ENCODE peak calls at places on chromosomes 3 and 15, in six cellular contexts. One of them, this sample, is unnamed.

GRCh38 chr3:87206070-87206469 is 21.0 kb upstream of the CHMP2B start:
- DNase-seq in mesenchymal stem cell: peak; percentile 23
- DNase-seq in aorta: no peak
- DNase-seq in esophagus squamous epithelium: no peak
- DNase-seq in fibroblast of lung: peak; percentile 87
- DNase-seq in CD4-positive, CD25-positive, alpha-beta regulatory T cell: no peak
- DNase-seq in this sample: no peak

GRCh38 chr3:192409203-192409837 is 318.0 kb downstream of the FGF12 start:
- DNase-seq in fibroblast of lung: peak; percentile 62
- DNase-seq in mesenchymal stem cell: peak; percentile 31
- DNase-seq in esophagus squamous epithelium: no peak
- DNase-seq in aorta: peak; percentile 77
- DNase-seq in CD4-positive, CD25-positive, alpha-beta regulatory T cell: no peak
- DNase-seq in this sample: no peak

GRCh38 chr15:27412413-27412812 is 441.4 kb downstream of the GABRG3 start:
- DNase-seq in aorta: no peak
- DNase-seq in esophagus squamous epithelium: no peak
- DNase-seq in fibroblast of lung: no peak
- DNase-seq in mesenchymal stem cell: no peak
- DNase-seq in CD4-positive, CD25-positive, alpha-beta regulatory T cell: no peak
- DNase-seq in this sample: no peak

GRCh38 chr3:142888099-142888483 is 792 bp downstream of the PCOLCE2 start:
- DNase-seq in CD4-positive, CD25-positive, alpha-beta regulatory T cell: no peak
- DNase-seq in fibroblast of lung: no peak
- DNase-seq in aorta: no peak
- DNase-seq in esophagus squamous epithelium: no peak
- DNase-seq in mesenchymal stem cell: peak; percentile 13
- DNase-seq in this sample: no peak

GRCh38 chr3:152272771-152273242 is 4.1 kb downstream of the MBNL1 start:
- DNase-seq in CD4-positive, CD25-positive, alpha-beta regulatory T cell: peak; percentile 45
- DNase-seq in fibroblast of lung: peak; percentile 90
- DNase-seq in aorta: no peak
- DNase-seq in mesenchymal stem cell: peak; percentile 92
- DNase-seq in esophagus squamous epithelium: no peak
- DNase-seq in this sample: no peak

GRCh38 chr3:13080591-13080990 is 7.4 kb upstream of the IQSEC1 start:
- DNase-seq in CD4-positive, CD25-positive, alpha-beta regulatory T cell: no peak
- DNase-seq in mesenchymal stem cell: peak; percentile 3
- DNase-seq in esophagus squamous epithelium: no peak
- DNase-seq in aorta: peak; percentile 94
- DNase-seq in fibroblast of lung: no peak
- DNase-seq in this sample: no peak

GRCh38 chr15:59642351-59642750 is 15.0 kb downstream of the GTF2A2 start:
- DNase-seq in esophagus squamous epithelium: no peak
- DNase-seq in aorta: no peak
- DNase-seq in CD4-positive, CD25-positive, alpha-beta regulatory T cell: no peak
- DNase-seq in mesenchymal stem cell: no peak
- DNase-seq in fibroblast of lung: no peak
- DNase-seq in this sample: no peak

GRCh38 chr15:84725001-84725491 is 9.1 kb upstream of the SEC11A start:
- DNase-seq in fibroblast of lung: peak; percentile 76
- DNase-seq in CD4-positive, CD25-positive, alpha-beta regulatory T cell: peak; percentile 90
- DNase-seq in esophagus squamous epithelium: no peak
- DNase-seq in mesenchymal stem cell: no peak
- DNase-seq in aorta: no peak
- DNase-seq in this sample: no peak

GRCh38 chr3:32045091-32045964 is 61.1 kb upstream of the GPD1L start:
- DNase-seq in aorta: no peak
- DNase-seq in esophagus squamous epithelium: no peak
- DNase-seq in mesenchymal stem cell: peak; percentile 70
- DNase-seq in fibroblast of lung: peak; percentile 74
- DNase-seq in CD4-positive, CD25-positive, alpha-beta regulatory T cell: no peak
- DNase-seq in this sample: no peak

GRCh38 chr3:58630081-58630709 is 36.4 kb downstream of the FAM3D start:
- DNase-seq in aorta: no peak
- DNase-seq in esophagus squamous epithelium: no peak
- DNase-seq in mesenchymal stem cell: peak; percentile 65
- DNase-seq in CD4-positive, CD25-positive, alpha-beta regulatory T cell: peak; percentile 35
- DNase-seq in fibroblast of lung: peak; percentile 39
- DNase-seq in this sample: peak; percentile 12

GRCh38 chr3:56782900-56783299 is 18.8 kb downstream of the ARHGEF3 start:
- DNase-seq in fibroblast of lung: no peak
- DNase-seq in aorta: no peak
- DNase-seq in mesenchymal stem cell: no peak
- DNase-seq in CD4-positive, CD25-positive, alpha-beta regulatory T cell: peak; percentile 65
- DNase-seq in esophagus squamous epithelium: no peak
- DNase-seq in this sample: no peak

GRCh38 chr15:83092309-83092976 is 15.0 kb upstream of the TM6SF1 start:
- DNase-seq in aorta: no peak
- DNase-seq in mesenchymal stem cell: peak; percentile 67
- DNase-seq in fibroblast of lung: peak; percentile 59
- DNase-seq in esophagus squamous epithelium: peak; percentile 25
- DNase-seq in CD4-positive, CD25-positive, alpha-beta regulatory T cell: no peak
- DNase-seq in this sample: no peak

GRCh38 chr3:188875413-188875812 is 296.4 kb upstream of the TPRG1 start:
- DNase-seq in CD4-positive, CD25-positive, alpha-beta regulatory T cell: no peak
- DNase-seq in aorta: no peak
- DNase-seq in fibroblast of lung: no peak
- DNase-seq in esophagus squamous epithelium: no peak
- DNase-seq in mesenchymal stem cell: no peak
- DNase-seq in this sample: no peak

GRCh38 chr15:50256188-50257041 is 9.1 kb downstream of the HDC start:
- DNase-seq in mesenchymal stem cell: peak; percentile 65
- DNase-seq in fibroblast of lung: peak; percentile 81
- DNase-seq in esophagus squamous epithelium: no peak
- DNase-seq in CD4-positive, CD25-positive, alpha-beta regulatory T cell: no peak
- DNase-seq in aorta: no peak
- DNase-seq in this sample: no peak

GRCh38 chr3:197008436-197009209 is 21.0 kb downstream of the MELTF start:
- DNase-seq in mesenchymal stem cell: no peak
- DNase-seq in fibroblast of lung: no peak
- DNase-seq in CD4-positive, CD25-positive, alpha-beta regulatory T cell: no peak
- DNase-seq in esophagus squamous epithelium: no peak
- DNase-seq in aorta: peak; percentile 62
- DNase-seq in this sample: no peak

GRCh38 chr15:72312605-72313447 is 7.1 kb downstream of the CELF6 start:
- DNase-seq in mesenchymal stem cell: peak; percentile 73
- DNase-seq in esophagus squamous epithelium: no peak
- DNase-seq in fibroblast of lung: peak; percentile 58
- DNase-seq in CD4-positive, CD25-positive, alpha-beta regulatory T cell: peak; percentile 60
- DNase-seq in aorta: peak; percentile 82
- DNase-seq in this sample: peak; percentile 15

GRCh38 chr15:45450468-45450867 is 72.1 kb downstream of the SLC30A4 start:
- DNase-seq in aorta: no peak
- DNase-seq in mesenchymal stem cell: no peak
- DNase-seq in esophagus squamous epithelium: no peak
- DNase-seq in CD4-positive, CD25-positive, alpha-beta regulatory T cell: no peak
- DNase-seq in fibroblast of lung: no peak
- DNase-seq in this sample: no peak

GRCh38 chr15:67133738-67134576 is 68.6 kb downstream of the SMAD3 start:
- DNase-seq in aorta: no peak
- DNase-seq in mesenchymal stem cell: peak; percentile 91
- DNase-seq in CD4-positive, CD25-positive, alpha-beta regulatory T cell: peak; percentile 91
- DNase-seq in fibroblast of lung: peak; percentile 85
- DNase-seq in esophagus squamous epithelium: no peak
- DNase-seq in this sample: peak; percentile 67

GRCh38 chr15:82952156-82953081 is at the start of gene HOMER2:
- DNase-seq in mesenchymal stem cell: no peak
- DNase-seq in fibroblast of lung: peak; percentile 31
- DNase-seq in esophagus squamous epithelium: no peak
- DNase-seq in CD4-positive, CD25-positive, alpha-beta regulatory T cell: peak; percentile 8
- DNase-seq in aorta: peak; percentile 76
- DNase-seq in this sample: no peak

GRCh38 chr3:23153034-23153433 is 50.1 kb upstream of the UBE2E2 start:
- DNase-seq in aorta: no peak
- DNase-seq in esophagus squamous epithelium: no peak
- DNase-seq in mesenchymal stem cell: no peak
- DNase-seq in fibroblast of lung: no peak
- DNase-seq in CD4-positive, CD25-positive, alpha-beta regulatory T cell: no peak
- DNase-seq in this sample: no peak

GRCh38 chr3:146246493-146246892 is 4.4 kb downstream of the PLSCR4 start:
- DNase-seq in esophagus squamous epithelium: no peak
- DNase-seq in fibroblast of lung: no peak
- DNase-seq in mesenchymal stem cell: no peak
- DNase-seq in CD4-positive, CD25-positive, alpha-beta regulatory T cell: no peak
- DNase-seq in aorta: no peak
- DNase-seq in this sample: no peak

GRCh38 chr15:94235681-94236080 is 4.3 kb downstream of the MCTP2 start:
- DNase-seq in fibroblast of lung: no peak
- DNase-seq in CD4-positive, CD25-positive, alpha-beta regulatory T cell: no peak
- DNase-seq in esophagus squamous epithelium: no peak
- DNase-seq in aorta: no peak
- DNase-seq in mesenchymal stem cell: no peak
- DNase-seq in this sample: no peak

GRCh38 chr3:25678581-25678980 is 13.9 kb upstream of the TOP2B start:
- DNase-seq in aorta: no peak
- DNase-seq in mesenchymal stem cell: no peak
- DNase-seq in CD4-positive, CD25-positive, alpha-beta regulatory T cell: no peak
- DNase-seq in fibroblast of lung: peak; percentile 12
- DNase-seq in esophagus squamous epithelium: no peak
- DNase-seq in this sample: no peak

GRCh38 chr3:65955792-65956477 is 82.8 kb downstream of the MAGI1 start:
- DNase-seq in esophagus squamous epithelium: no peak
- DNase-seq in aorta: no peak
- DNase-seq in mesenchymal stem cell: peak; percentile 81
- DNase-seq in fibroblast of lung: peak; percentile 91
- DNase-seq in CD4-positive, CD25-positive, alpha-beta regulatory T cell: no peak
- DNase-seq in this sample: no peak

GRCh38 chr3:10950476-10951294 is 41.9 kb upstream of the SLC6A1 start:
- DNase-seq in fibroblast of lung: peak; percentile 32
- DNase-seq in CD4-positive, CD25-positive, alpha-beta regulatory T cell: peak; percentile 9
- DNase-seq in mesenchymal stem cell: peak; percentile 15
- DNase-seq in aorta: no peak
- DNase-seq in esophagus squamous epithelium: no peak
- DNase-seq in this sample: no peak

GRCh38 chr3:124395584-124396340 is 334.5 kb upstream of the UMPS start:
- DNase-seq in CD4-positive, CD25-positive, alpha-beta regulatory T cell: no peak
- DNase-seq in esophagus squamous epithelium: no peak
- DNase-seq in fibroblast of lung: no peak
- DNase-seq in aorta: no peak
- DNase-seq in mesenchymal stem cell: no peak
- DNase-seq in this sample: no peak

GRCh38 chr15:62071711-62072308 is 5.0 kb downstream of the C2CD4A start:
- DNase-seq in CD4-positive, CD25-positive, alpha-beta regulatory T cell: peak; percentile 57
- DNase-seq in fibroblast of lung: peak; percentile 21
- DNase-seq in mesenchymal stem cell: peak; percentile 50
- DNase-seq in aorta: no peak
- DNase-seq in esophagus squamous epithelium: no peak
- DNase-seq in this sample: no peak

GRCh38 chr3:14467723-14468620 is 65.6 kb downstream of the SLC6A6 start:
- DNase-seq in fibroblast of lung: peak; percentile 32
- DNase-seq in esophagus squamous epithelium: no peak
- DNase-seq in CD4-positive, CD25-positive, alpha-beta regulatory T cell: peak; percentile 28
- DNase-seq in mesenchymal stem cell: peak; percentile 48
- DNase-seq in aorta: no peak
- DNase-seq in this sample: peak; percentile 38

GRCh38 chr3:133884547-133885240 is 11.0 kb downstream of the RAB6B start:
- DNase-seq in aorta: peak; percentile 15
- DNase-seq in fibroblast of lung: no peak
- DNase-seq in esophagus squamous epithelium: no peak
- DNase-seq in CD4-positive, CD25-positive, alpha-beta regulatory T cell: no peak
- DNase-seq in mesenchymal stem cell: no peak
- DNase-seq in this sample: no peak

GRCh38 chr15:82999905-83000671 is 11.4 kb downstream of the C15orf40 start:
- DNase-seq in aorta: no peak
- DNase-seq in mesenchymal stem cell: peak; percentile 67
- DNase-seq in fibroblast of lung: peak; percentile 60
- DNase-seq in esophagus squamous epithelium: no peak
- DNase-seq in CD4-positive, CD25-positive, alpha-beta regulatory T cell: peak; percentile 81
- DNase-seq in this sample: no peak

GRCh38 chr3:25380222-25380739 is 47.8 kb upstream of the RARB start:
- DNase-seq in mesenchymal stem cell: peak; percentile 45
- DNase-seq in esophagus squamous epithelium: no peak
- DNase-seq in fibroblast of lung: no peak
- DNase-seq in aorta: no peak
- DNase-seq in CD4-positive, CD25-positive, alpha-beta regulatory T cell: no peak
- DNase-seq in this sample: no peak

GRCh38 chr15:77647961-77648360 is 15.2 kb upstream of the LINGO1 start:
- DNase-seq in CD4-positive, CD25-positive, alpha-beta regulatory T cell: no peak
- DNase-seq in aorta: no peak
- DNase-seq in mesenchymal stem cell: no peak
- DNase-seq in esophagus squamous epithelium: no peak
- DNase-seq in fibroblast of lung: no peak
- DNase-seq in this sample: no peak
- H3K27me3 ChIP-seq in CD4-positive, CD25-positive, alpha-beta regulatory T cell: no peaks in the 10 kb centered on the region
- H3K27me3 ChIP-seq in aorta: no peaks in the 10 kb centered on the region
- H3K27me3 ChIP-seq in mesenchymal stem cell: peaks cover 86% of the 10 kb centered on the region
- H3K27me3 ChIP-seq in esophagus squamous epithelium: no peaks in the 10 kb centered on the region
- H3K27me3 ChIP-seq in fibroblast of lung: peaks cover 2% of the 10 kb centered on the region
- H3K27me3 ChIP-seq in this sample: no peaks in the 10 kb centered on the region

GRCh38 chr15:22243440-22244130 is 163.3 kb downstream of the OR4M2 start:
- DNase-seq in CD4-positive, CD25-positive, alpha-beta regulatory T cell: no peak
- DNase-seq in mesenchymal stem cell: no peak
- DNase-seq in fibroblast of lung: no peak
- DNase-seq in aorta: peak; percentile 55
- DNase-seq in esophagus squamous epithelium: no peak
- DNase-seq in this sample: no peak
- H3K9me3 ChIP-seq in CD4-positive, CD25-positive, alpha-beta regulatory T cell: no peaks in the 10 kb centered on the region
- H3K9me3 ChIP-seq in mesenchymal stem cell: no peaks in the 10 kb centered on the region
- H3K9me3 ChIP-seq in fibroblast of lung: peaks cover 3% of the 10 kb centered on the region
- H3K9me3 ChIP-seq in aorta: peaks cover 1% of the 10 kb centered on the region
- H3K9me3 ChIP-seq in esophagus squamous epithelium: no peaks in the 10 kb centered on the region
- H3K9me3 ChIP-seq in this sample: no peaks in the 10 kb centered on the region

DNA sequence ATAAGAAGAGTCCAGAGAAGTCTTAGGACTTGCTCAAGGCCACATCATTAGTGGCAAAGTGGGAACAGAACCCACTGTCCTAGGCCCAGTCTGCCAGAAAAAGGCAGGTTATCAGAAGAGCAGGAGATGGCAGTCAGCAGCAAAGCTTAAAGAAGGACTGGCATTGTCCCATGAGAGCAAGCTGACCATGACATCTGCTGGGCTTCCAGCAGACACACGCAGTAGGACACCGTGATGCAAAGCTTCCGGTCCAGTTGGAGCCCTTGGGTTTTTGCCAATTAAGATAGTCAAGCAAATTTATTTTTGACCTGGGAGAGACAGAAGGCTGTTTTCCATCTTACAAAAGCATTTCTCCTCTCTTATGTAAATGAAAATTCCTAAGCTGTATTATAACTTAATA is 42.1 kb downstream of the ZBTB38 start:
- DNase-seq in aorta: no peak
- DNase-seq in mesenchymal stem cell: peak; percentile 79
- DNase-seq in fibroblast of lung: peak; percentile 60
- DNase-seq in CD4-positive, CD25-positive, alpha-beta regulatory T cell: peak; percentile 6
- DNase-seq in esophagus squamous epithelium: no peak
- DNase-seq in this sample: no peak
- H3K4me3 ChIP-seq in aorta: no peak overlapping the region
- H3K4me3 ChIP-seq in mesenchymal stem cell: no peak overlapping the region
- H3K4me3 ChIP-seq in fibroblast of lung: no peak overlapping the region
- H3K4me3 ChIP-seq in CD4-positive, CD25-positive, alpha-beta regulatory T cell: peak overlapping the region; percentile 76
- H3K4me3 ChIP-seq in esophagus squamous epithelium: no peak overlapping the region
- H3K4me3 ChIP-seq in this sample: no peak overlapping the region

DNA sequence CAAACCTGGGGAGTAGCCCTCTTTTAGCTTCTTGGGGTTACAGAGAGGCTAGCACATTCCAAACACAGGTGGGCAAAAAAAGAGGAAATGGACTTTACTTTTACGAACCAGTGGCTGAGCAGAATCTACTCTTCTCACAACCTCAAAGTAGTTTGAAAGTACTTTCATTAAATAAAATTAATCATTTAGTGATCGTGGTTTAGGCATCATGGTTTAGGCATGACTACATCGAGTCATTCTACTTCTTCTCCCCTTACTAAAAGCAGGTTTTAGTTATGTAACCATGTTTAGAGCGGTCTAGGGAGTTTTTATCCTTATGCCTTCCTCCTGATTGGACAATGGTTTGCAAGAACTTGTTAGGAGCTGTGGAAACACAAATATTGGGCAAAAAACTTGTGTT is 2.5 kb upstream of the GREM1 start:
- DNase-seq in fibroblast of lung: peak; percentile 85
- DNase-seq in aorta: no peak
- DNase-seq in mesenchymal stem cell: peak; percentile 89
- DNase-seq in esophagus squamous epithelium: no peak
- DNase-seq in CD4-positive, CD25-positive, alpha-beta regulatory T cell: no peak
- DNase-seq in this sample: no peak
- H3K27me3 ChIP-seq in fibroblast of lung: peaks cover 20% of the 10 kb centered on the region
- H3K27me3 ChIP-seq in aorta: peaks cover 2% of the 10 kb centered on the region
- H3K27me3 ChIP-seq in mesenchymal stem cell: peaks cover 39% of the 10 kb centered on the region
- H3K27me3 ChIP-seq in esophagus squamous epithelium: peaks cover 2% of the 10 kb centered on the region
- H3K27me3 ChIP-seq in CD4-positive, CD25-positive, alpha-beta regulatory T cell: peaks cover 25% of the 10 kb centered on the region
- H3K27me3 ChIP-seq in this sample: peaks cover 11% of the 10 kb centered on the region